ENCODE peak calls at places on chromosomes 3 and 15, in six cellular contexts. G is colonic mucosa, M is left lung, J is adipocyte, V is spleen, Z is psoas muscle. X is an unnamed sample. For H3K4me1, H3K9me3 and H3K27me3, the result is how much of the 10 kb centered on the place peaks cover.

GRCh38 chr3:119098620-119099222 is 47.2 kb upstream of the TEX55 start:
- DNase-seq in G (no peak), M (no peak), J (peak), V (no peak), Z (no peak), X (no peak)

GRCh38 chr3:118181274-118181673 is 853.4 kb downstream of the IGSF11 start:
- DNase-seq in G (no peak), M (no peak), J (no peak), V (no peak), Z (no peak), X (no peak)

GRCh38 chr3:36201546-36201945 is 178.8 kb upstream of the STAC start:
- DNase-seq in G (no peak), M (no peak), J (no peak), V (no peak), Z (no peak), X (no peak)

GRCh38 chr3:64291956-64292355 is 66.7 kb upstream of the PRICKLE2 start:
- DNase-seq in G (no peak), M (no peak), J (peak), V (no peak), Z (no peak), X (no peak)

GRCh38 chr3:165753560-165753959 is 83.7 kb downstream of the BCHE start:
- DNase-seq in G (no peak), M (no peak), J (no peak), V (no peak), Z (no peak), X (no peak)

GRCh38 chr3:45191924-45192417 is 34.1 kb downstream of the TMEM158 start:
- DNase-seq in G (no peak), M (no peak), J (no peak), V (no peak), Z (no peak), X (no peak)

GRCh38 chr3:119206611-119207511 is 33.5 kb downstream of the UPK1B start:
- DNase-seq in G (no peak), M (no peak), J (no peak), V (peak), Z (no peak), X (no peak)

GRCh38 chr3:194488007-194488742 is 1.4 kb upstream of the ATP13A3 start:
- DNase-seq in G (peak), M (peak), J (no peak), V (no peak), Z (no peak), X (peak)

GRCh38 chr15:63599401-63600000 is 2.3 kb downstream of the FBXL22 start:
- DNase-seq in G (peak), M (peak), J (peak), V (peak), Z (peak), X (peak)

DNA sequence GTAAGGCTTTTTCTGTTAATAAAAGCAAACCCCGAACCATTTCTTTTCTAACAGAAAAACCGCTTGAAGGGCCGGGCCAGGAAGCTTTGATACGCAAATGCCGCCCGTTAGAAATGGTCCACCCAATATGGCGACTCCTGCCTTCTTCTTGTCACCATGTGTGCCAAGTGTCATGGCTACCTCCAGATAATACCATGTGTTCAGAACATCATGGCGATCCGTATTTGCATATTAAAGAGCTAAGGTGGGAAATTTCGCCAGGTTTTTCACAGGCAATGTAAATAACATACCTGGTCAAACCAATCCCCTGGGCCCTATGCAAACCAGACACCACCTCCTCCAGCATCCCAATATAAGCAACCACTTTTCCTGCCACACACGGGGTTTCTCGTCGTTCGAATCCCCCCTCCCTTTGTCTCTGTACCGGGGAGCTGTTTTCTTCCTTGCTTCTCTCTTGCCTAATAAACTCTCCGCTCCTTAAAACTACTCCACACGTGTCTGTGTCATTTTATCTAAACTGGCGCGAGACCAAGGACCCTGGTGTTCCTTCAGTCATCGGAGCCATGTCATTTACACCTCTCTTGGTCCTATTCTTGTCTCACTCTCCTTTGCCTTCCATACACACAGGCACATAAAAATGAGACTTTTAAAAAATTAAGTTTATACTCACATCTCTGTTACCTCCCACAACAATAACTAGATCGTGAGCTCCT is 34.5 kb downstream of the NCEH1 start:
- DNase-seq in G (no peak), M (no peak), J (no peak), V (no peak), Z (no peak), X (no peak)
- H3K4me1 ChIP-seq in G (under half), M (under half), J (under half), V (under half), Z (under half), X (under half)

GRCh38 chr3:145359040-145359439 is 801.9 kb downstream of the PLOD2 start:
- DNase-seq in G (no peak), M (no peak), J (no peak), V (no peak), Z (no peak), X (no peak)
- H3K9me3 ChIP-seq in G (under half), M (under half), J (under half), V (under half), Z (under half), X (under half)

DNA sequence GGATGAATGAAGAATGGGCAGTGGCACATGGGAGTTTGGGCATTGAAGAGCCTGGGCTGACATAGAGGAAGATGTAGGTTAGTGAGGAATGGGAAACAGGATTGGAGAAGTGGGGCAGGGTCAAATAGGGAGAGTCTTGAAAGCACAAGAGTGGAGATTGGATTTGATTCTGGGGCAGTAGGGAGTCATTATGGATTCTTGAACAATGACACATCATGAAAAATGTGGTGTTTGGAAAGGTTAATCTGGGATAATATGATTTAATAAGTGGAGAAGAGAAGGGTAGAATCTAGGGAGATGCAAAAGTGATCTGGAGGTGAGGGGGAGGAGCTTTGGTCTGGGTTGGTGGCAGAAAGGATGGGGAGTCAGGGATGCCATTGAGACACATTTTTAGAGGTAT is 45.4 kb upstream of the ROPN1 start:
- DNase-seq in G (no peak), M (no peak), J (no peak), V (no peak), Z (no peak), X (no peak)
- H3K27me3 ChIP-seq in G (under half), M (under half), J (under half), V (half or more), Z (under half), X (under half)

DNA sequence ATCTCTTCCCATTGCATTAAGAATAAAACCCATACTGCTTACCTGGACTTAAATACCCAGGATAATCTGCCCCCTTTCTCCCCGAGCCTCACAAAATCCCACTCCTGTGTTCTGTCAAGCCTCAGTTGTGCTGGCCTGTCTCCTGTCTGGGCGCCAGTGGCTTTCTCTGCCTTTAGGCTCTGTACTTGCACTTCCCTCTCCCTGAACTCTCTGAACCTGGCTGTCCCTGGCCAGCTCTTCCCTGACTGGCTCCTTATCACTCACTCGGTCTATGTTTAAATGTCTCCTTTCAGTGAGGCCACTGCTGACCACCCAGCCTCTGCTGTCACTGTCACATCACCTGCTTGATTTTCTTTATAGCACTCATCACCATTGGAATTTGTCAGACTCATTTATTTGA is 382.7 kb upstream of the PPP2R3A start:
- DNase-seq in G (no peak), M (no peak), J (no peak), V (no peak), Z (no peak), X (no peak)
- H3K4me1 ChIP-seq in G (under half), M (under half), J (under half), V (under half), Z (under half), X (under half)

DNA sequence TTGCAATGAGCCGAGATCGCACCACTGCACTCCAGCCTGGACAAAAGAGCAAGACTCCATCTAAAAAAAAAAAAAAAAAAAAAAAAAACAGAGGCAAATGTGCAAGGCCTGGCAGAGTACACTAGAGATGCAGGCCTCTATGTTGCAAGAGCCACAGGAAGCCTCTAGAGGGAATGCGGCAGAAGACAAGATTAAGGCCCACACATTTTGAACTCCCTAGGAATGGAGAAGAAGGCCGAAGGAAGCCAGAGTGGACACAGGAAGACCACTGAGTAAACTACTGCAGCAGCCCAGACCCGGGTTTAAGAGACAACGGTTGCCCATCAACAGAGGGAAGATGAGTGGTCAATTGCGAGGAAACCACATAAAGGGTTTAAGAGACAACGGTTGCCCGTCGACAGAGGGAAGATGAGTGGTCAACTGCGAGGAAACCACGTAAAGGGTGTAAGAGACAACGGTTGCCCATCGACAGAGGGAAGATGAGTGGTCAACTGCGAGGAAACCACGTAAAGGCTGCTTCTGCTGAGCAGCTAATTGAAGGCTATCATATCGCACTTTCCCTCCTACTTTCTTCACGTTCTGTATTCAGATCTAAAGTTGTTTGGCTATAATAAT is 14.6 kb downstream of the CHSY1 start:
- DNase-seq in G (no peak), M (no peak), J (no peak), V (no peak), Z (no peak), X (no peak)
- H3K9me3 ChIP-seq in G (under half), M (under half), J (under half), V (under half), Z (under half), X (under half)

GRCh38 chr3:58117561-58118305 is 93.0 kb downstream of the DNASE1L3 start:
- DNase-seq in G (peak), M (peak), J (no peak), V (no peak), Z (no peak), X (peak)
- H3K27me3 ChIP-seq in G (under half), M (under half), J (under half), V (under half), Z (under half), X (under half)

DNA sequence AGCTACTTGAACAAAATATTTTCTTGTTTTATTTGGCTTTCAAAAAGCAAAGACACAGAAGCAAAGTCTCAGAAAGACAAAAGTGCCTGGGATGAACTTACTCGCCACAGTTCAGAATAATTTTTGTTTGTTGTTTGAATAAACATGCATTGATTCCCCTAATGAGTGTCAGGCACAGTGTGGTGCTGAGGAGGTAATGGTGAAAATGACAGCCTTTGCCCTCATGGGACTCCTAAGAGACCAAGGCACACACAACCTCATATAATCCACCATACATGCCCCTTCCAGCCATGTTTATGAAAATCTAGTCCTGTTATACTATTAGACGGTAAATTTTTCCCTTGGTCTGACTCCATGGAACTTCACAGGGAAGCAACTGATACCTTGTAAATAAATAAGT is 2.5 kb downstream of the GOLIM4 start:
- DNase-seq in G (no peak), M (no peak), J (no peak), V (no peak), Z (no peak), X (no peak)
- H3K4me1 ChIP-seq in G (under half), M (under half), J (under half), V (under half), Z (under half), X (under half)

DNA sequence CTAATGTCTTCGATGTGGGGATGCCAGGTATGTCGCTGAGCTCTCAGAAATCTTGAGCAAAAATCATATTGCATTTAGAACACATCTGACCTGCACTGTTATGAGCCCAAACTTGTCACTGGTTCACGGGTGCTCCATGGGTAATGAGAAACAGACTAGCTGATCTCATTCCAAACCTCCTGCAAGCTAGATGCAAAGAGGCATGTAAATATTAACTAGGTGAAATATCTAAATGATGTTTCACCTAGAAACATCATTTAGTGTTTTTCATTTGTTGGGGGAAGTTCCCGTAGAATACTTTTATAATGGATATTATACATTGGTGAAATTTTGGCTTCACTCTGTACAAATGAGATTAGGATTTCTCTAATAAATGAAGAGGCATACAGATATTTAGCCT is 549.3 kb downstream of the OCA2 start:
- DNase-seq in G (no peak), M (no peak), J (no peak), V (no peak), Z (no peak), X (no peak)
- H3K9me3 ChIP-seq in G (under half), M (under half), J (under half), V (under half), Z (under half), X (under half)

DNA sequence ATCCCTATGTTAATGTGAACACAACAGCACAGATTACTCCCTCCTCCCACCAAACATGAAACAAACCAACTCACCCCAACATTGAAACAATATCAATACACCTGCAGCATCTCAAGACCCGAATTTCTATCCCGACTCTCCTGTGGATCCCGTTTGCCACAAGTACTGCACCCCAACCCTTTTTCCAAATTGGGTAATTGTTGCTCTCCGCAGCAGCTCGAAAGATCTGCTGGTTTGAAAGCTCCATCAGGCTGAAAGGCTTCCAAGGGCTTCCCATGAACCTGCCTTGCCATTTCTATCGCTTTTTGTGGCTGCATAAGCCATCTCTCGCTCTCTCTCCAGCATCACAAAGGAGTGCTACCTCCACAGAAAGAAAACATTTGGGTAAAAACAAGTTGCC is 2.3 kb upstream of the FEZF2 start:
- DNase-seq in G (no peak), M (no peak), J (no peak), V (no peak), Z (no peak), X (no peak)
- H3K27me3 ChIP-seq in G (half or more), M (half or more), J (half or more), V (half or more), Z (under half), X (under half)

DNA sequence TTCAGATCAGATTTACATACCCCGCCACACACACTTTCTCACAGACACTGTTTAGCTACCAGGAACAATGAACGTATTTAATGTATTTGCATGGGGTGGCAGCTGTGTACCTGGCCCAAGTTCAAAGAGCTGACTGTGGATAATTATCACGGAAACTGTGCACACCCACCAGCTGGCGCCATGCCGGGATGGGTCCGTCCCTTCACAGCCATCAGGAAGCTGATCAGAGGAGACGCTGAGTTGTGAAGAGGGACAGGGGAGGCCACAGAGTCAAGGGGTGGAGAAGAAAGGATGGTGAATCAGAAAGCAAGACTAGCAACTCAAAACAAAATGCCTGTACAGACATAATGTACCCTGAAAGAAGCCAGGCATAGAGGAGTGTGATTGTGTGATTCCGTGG is 13.1 kb upstream of the PLA2G4D start:
- DNase-seq in G (peak), M (no peak), J (no peak), V (peak), Z (no peak), X (no peak)
- H3K4me1 ChIP-seq in G (under half), M (half or more), J (under half), V (under half), Z (under half), X (under half)

X was measured in aorta.